ENCODE peak calls at places on chromosomes 1 and 21, in six cellular contexts. J is AG10803, L is uterus, C is vagina, D is mesendoderm, U is astrocyte of the spinal cord. O is an unnamed sample.

GRCh38 chr21:46191686-46192575 is 7.7 kb upstream of the SPATC1L start:
- DNase-seq in J (no peak), L (no peak), C (peak; percentile 85), D (no peak), U (no peak), O (no peak)

GRCh38 chr21:38831526-38832467 is 26.1 kb downstream of the ETS2 start:
- DNase-seq in J (peak; percentile 97), L (peak; percentile 83), C (peak; percentile 99), D (no peak), U (peak; percentile 89), O (peak; percentile 44)

GRCh38 chr1:115423776-115424175 is 85.7 kb upstream of the NGF start:
- DNase-seq in J (peak; percentile 61), L (no peak), C (no peak), D (no peak), U (no peak), O (no peak)

GRCh38 chr1:83998205-83998598 is 730 bp downstream of the TTLL7 start:
- DNase-seq in J (peak; percentile 22), L (no peak), C (no peak), D (no peak), U (peak; percentile 17), O (no peak)

GRCh38 chr1:234702342-234703000 is 92.5 kb upstream of the IRF2BP2 start:
- DNase-seq in J (peak; percentile 21), L (peak; percentile 69), C (peak; percentile 97), D (no peak), U (no peak), O (no peak)

GRCh38 chr1:205477759-205478247 is 22.0 kb upstream of the BLACAT1 start:
- DNase-seq in J (peak; percentile 60), L (peak; percentile 41), C (no peak), D (no peak), U (peak; percentile 65), O (no peak)

GRCh38 chr1:28642847-28643635 is at the start of gene TAF12:
- DNase-seq in J (peak; percentile 94), L (peak; percentile 94), C (peak; percentile 97), D (peak; percentile 98), U (peak; percentile 97), O (peak; percentile 95)

GRCh38 chr1:108534748-108535147 is 25.2 kb upstream of the EEIG2 start:
- DNase-seq in J (no peak), L (no peak), C (no peak), D (no peak), U (no peak), O (no peak)

GRCh38 chr1:205255941-205256780 is 28.4 kb downstream of the TMCC2 start:
- DNase-seq in J (peak; percentile 79), L (peak; percentile 91), C (no peak), D (peak; percentile 89), U (peak; percentile 80), O (peak; percentile 51)

GRCh38 chr1:234921266-234922062 is 207.2 kb downstream of the TOMM20 start:
- DNase-seq in J (peak; percentile 58), L (no peak), C (no peak), D (no peak), U (no peak), O (no peak)

GRCh38 chr1:202144510-202145324 is at the start of gene ARL8A:
- DNase-seq in J (peak; percentile 38), L (peak; percentile 76), C (no peak), D (no peak), U (peak; percentile 25), O (no peak)

GRCh38 chr1:61202854-61203603 is 120.7 kb downstream of the NFIA start:
- DNase-seq in J (peak; percentile 57), L (no peak), C (no peak), D (no peak), U (no peak), O (no peak)

GRCh38 chr1:2431503-2431902 is 19.1 kb upstream of the PEX10 start:
- DNase-seq in J (no peak), L (no peak), C (no peak), D (no peak), U (no peak), O (no peak)

GRCh38 chr1:27557596-27558340 is 46.2 kb downstream of the AHDC1 start:
- DNase-seq in J (no peak), L (peak; percentile 42), C (no peak), D (peak; percentile 85), U (no peak), O (no peak)

GRCh38 chr1:171457412-171457811 is 27.9 kb upstream of the PRRC2C start:
- DNase-seq in J (peak; percentile 27), L (no peak), C (no peak), D (no peak), U (no peak), O (no peak)

GRCh38 chr1:50438945-50439344 is 15.7 kb upstream of the DMRTA2 start:
- DNase-seq in J (peak; percentile 20), L (no peak), C (no peak), D (peak; percentile 34), U (no peak), O (no peak)

DNA sequence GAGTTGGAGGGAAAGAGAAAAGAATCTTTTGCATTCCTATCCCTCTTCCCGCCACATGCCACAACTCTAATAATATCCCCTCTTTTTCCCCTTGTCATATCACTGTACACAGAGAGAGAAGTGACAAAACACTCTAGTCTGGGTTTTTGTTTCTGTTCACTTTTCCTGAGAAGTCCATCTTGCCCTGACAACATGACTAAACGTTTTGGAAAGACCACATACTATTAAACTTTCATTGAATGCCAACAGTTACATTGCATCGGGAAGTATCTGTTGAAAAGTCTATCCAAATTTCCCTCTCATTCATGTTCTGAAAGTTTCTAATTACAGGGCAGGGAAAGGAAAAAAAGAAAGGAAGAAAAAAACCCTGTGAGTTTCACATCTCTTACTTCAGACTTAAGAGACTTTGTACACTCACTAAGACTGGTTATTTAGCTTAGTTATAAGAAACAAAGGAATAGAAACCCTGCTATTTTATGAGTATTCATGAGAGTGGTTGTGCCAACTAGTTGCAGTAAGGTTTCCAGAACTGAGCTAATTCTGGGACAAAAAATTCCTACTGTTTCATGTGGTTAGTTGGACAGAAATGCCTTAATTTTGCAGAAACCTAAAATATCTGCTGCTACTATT is 16.9 kb downstream of the PLA2G4A start:
- DNase-seq in J (no peak), L (no peak), C (no peak), D (no peak), U (peak; percentile 56), O (no peak)
- H3K4me3 ChIP-seq in J (no peak overlapping the region), L (no peak overlapping the region), C (no peak overlapping the region), D (no peak overlapping the region), U (no peak overlapping the region), O (no peak overlapping the region)

GRCh38 chr1:30749691-30750583 is 7.6 kb downstream of the LAPTM5 start:
- DNase-seq in J (no peak), L (no peak), C (no peak), D (no peak), U (no peak), O (peak; percentile 70)

GRCh38 chr1:30752651-30752908 is 5.0 kb downstream of the LAPTM5 start:
- DNase-seq in J (no peak), L (no peak), C (no peak), D (no peak), U (no peak), O (no peak)

GRCh38 chr1:30750751-30751291 is 6.8 kb downstream of the LAPTM5 start:
- DNase-seq in J (no peak), L (no peak), C (no peak), D (no peak), U (no peak), O (no peak)

GRCh38 chr1:30753660-30754123 is 3.9 kb downstream of the LAPTM5 start:
- DNase-seq in J (no peak), L (no peak), C (no peak), D (no peak), U (no peak), O (no peak)

GRCh38 chr1:30751830-30752650 is 5.5 kb downstream of the LAPTM5 start:
- DNase-seq in J (no peak), L (no peak), C (no peak), D (no peak), U (no peak), O (no peak)
- H3K4me3 ChIP-seq in J (no peak overlapping the region), L (no peak overlapping the region), C (no peak overlapping the region), D (no peak overlapping the region), U (no peak overlapping the region), O (no peak overlapping the region)

GRCh38 chr1:111729271-111729921 is 9.8 kb downstream of the INKA2 start:
- DNase-seq in J (no peak), L (no peak), C (peak; percentile 79), D (no peak), U (no peak), O (no peak)
- H3K4me3 ChIP-seq in J (no peak overlapping the region), L (no peak overlapping the region), C (no peak overlapping the region), D (no peak overlapping the region), U (no peak overlapping the region), O (no peak overlapping the region)

DNA sequence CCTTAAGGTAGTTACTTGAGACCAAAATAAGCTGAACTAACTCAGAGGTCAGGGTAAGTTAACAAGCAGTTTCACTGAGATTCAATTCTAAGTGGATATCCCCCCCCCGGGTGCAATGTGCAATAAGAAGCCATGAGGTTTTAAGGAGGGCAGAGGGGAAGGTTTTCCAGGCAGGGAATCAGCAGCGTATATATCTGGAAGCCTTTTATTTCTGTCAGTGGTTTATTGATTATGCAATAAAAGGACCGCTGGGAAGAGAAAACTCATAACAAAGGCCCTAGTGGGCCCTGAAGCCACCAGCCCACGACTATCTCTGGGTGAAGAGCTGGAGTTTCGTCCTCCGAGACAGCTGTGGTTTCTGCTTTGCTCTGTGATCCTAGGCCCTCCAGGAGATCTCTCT is 53.1 kb upstream of the CTPS1 start:
- DNase-seq in J (no peak), L (no peak), C (no peak), D (no peak), U (peak; percentile 3), O (no peak)
- H3K4me3 ChIP-seq in J (no peak overlapping the region), L (no peak overlapping the region), C (no peak overlapping the region), D (no peak overlapping the region), U (no peak overlapping the region), O (no peak overlapping the region)

GRCh38 chr21:43295016-43295958 is 126.5 kb downstream of the CRYAA start:
- DNase-seq in J (no peak), L (no peak), C (no peak), D (no peak), U (no peak), O (no peak)
- H3K4me3 ChIP-seq in J (no peak overlapping the region), L (no peak overlapping the region), C (no peak overlapping the region), D (no peak overlapping the region), U (no peak overlapping the region), O (no peak overlapping the region)

DNA sequence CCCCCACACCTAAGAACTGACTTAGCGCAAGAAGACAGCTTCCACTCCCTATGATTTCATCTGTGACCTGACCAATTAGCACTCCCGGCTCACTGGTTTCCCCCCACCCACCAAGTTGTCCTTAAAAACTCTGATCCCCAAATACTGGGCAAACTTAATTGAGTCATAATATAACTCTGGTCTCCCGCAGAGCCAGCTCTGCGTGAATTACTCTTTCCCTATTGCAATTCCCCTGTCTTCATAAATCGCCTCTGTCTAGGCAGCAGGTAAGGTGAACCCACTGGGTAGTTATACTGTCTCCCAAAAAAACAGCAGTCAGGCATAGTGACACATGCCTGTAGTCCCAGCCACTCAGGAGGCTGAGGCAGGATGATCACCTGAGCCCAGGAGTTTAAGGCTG is 36.9 kb downstream of the ZBTB8OS start:
- DNase-seq in J (no peak), L (no peak), C (no peak), D (no peak), U (no peak), O (no peak)
- H3K4me3 ChIP-seq in J (no peak overlapping the region), L (no peak overlapping the region), C (no peak overlapping the region), D (no peak overlapping the region), U (no peak overlapping the region), O (no peak overlapping the region)